ENCODE peak calls at places on chromosomes 3 and 15, in ten cellular contexts. C is IMR-90; B is uterus; N is OCI-LY7; X is neuronal stem cell; Z is CD4-positive, alpha-beta memory T cell; D is astrocyte; W is psoas muscle; J is DND-41; M is fibroblast of lung. G is an unnamed sample.

GRCh38 chr3:70849911-70850699 is 537.7 kb upstream of the MDFIC2 start:
- DNase-seq in C (peak; percentile 93), B (peak; percentile 44), N (no peak), X (no peak), Z (no peak), D (peak; percentile 87), W (no peak), J (no peak), M (peak; percentile 92), G (no peak)

GRCh38 chr15:79025201-79025600 is 65.4 kb downstream of the RASGRF1 start:
- DNase-seq in C (no peak), B (no peak), N (peak; percentile 76), X (no peak), Z (no peak), D (no peak), W (no peak), J (peak; percentile 48), M (no peak), G (no peak)

GRCh38 chr3:114745322-114746240 is 401.5 kb downstream of the ZBTB20 start:
- DNase-seq in C (peak; percentile 66), B (peak; percentile 31), N (no peak), X (no peak), Z (no peak), D (peak; percentile 77), W (no peak), J (no peak), M (peak; percentile 82), G (no peak)

GRCh38 chr3:127692501-127693335 is 20.0 kb downstream of the ABTB1 start:
- DNase-seq in C (no peak), B (no peak), N (no peak), X (no peak), Z (no peak), D (no peak), W (peak; percentile 4), J (no peak), M (no peak), G (no peak)

GRCh38 chr15:58999694-59000093 is 12.2 kb downstream of the RNF111 start:
- DNase-seq in C (no peak), B (no peak), N (no peak), X (no peak), Z (no peak), D (no peak), W (no peak), J (no peak), M (no peak), G (no peak)

GRCh38 chr15:80856809-80857377 is 77.7 kb downstream of the CEMIP start:
- DNase-seq in C (no peak), B (peak; percentile 43), N (no peak), X (no peak), Z (no peak), D (no peak), W (peak; percentile 54), J (no peak), M (peak; percentile 47), G (no peak)

GRCh38 chr3:12931273-12931905 is 90.0 kb upstream of the RPL32 start:
- DNase-seq in C (no peak), B (no peak), N (no peak), X (no peak), Z (no peak), D (no peak), W (peak; percentile 41), J (no peak), M (no peak), G (no peak)

GRCh38 chr3:98657429-98657828 is 64.0 kb upstream of the CPOX start:
- DNase-seq in C (no peak), B (no peak), N (no peak), X (peak; percentile 9), Z (peak; percentile 17), D (no peak), W (no peak), J (no peak), M (peak; percentile 1), G (peak; percentile 33)

GRCh38 chr3:153305189-153305588 is 143.2 kb downstream of the RAP2B start:
- DNase-seq in C (no peak), B (peak; percentile 63), N (no peak), X (no peak), Z (no peak), D (no peak), W (no peak), J (no peak), M (no peak), G (no peak)
- H3K27ac ChIP-seq in C (no peak overlapping the region), B (peak overlapping the region; percentile 47), N (no peak overlapping the region), X (no peak overlapping the region), Z (no peak overlapping the region), D (no peak overlapping the region), W (no peak overlapping the region), J (no peak overlapping the region), M (no peak overlapping the region), G (no peak overlapping the region)

DNA sequence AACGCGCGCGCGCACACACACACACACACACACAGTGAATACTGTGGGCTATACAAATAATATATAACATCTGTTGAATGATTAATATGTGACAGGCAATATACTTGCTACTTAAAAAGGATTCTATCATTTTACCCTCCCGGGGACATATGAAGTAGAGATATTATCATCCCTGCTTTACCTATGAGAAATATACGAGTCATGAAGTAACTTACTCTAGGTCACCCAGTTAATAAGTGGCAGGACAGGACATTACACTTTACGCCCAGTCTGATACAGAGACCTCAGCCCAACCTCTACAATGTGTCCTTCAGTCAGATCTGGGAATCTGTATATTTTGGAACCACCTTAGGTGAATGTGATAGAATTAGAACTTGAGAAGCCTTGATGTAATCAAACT is 55.4 kb downstream of the CCDC54 start:
- DNase-seq in C (no peak), B (no peak), N (no peak), X (no peak), Z (no peak), D (no peak), W (no peak), J (no peak), M (no peak), G (no peak)
- H3K4me3 ChIP-seq in C (no peak overlapping the region), B (no peak overlapping the region), N (no peak overlapping the region), X (no peak overlapping the region), Z (no peak overlapping the region), D (peak overlapping the region; percentile 71), W (peak overlapping the region; percentile 92), J (no peak overlapping the region), M (peak overlapping the region; percentile 84), G (no peak overlapping the region)

GRCh38 chr3:172151610-172152293 is 112.4 kb downstream of the FNDC3B start:
- DNase-seq in C (no peak), B (no peak), N (no peak), X (no peak), Z (no peak), D (no peak), W (no peak), J (no peak), M (no peak), G (no peak)

GRCh38 chr3:172148702-172149565 is 109.6 kb downstream of the FNDC3B start:
- DNase-seq in C (no peak), B (no peak), N (no peak), X (no peak), Z (no peak), D (no peak), W (no peak), J (no peak), M (no peak), G (no peak)

GRCh38 chr3:172150896-172151295 is 111.5 kb downstream of the FNDC3B start:
- DNase-seq in C (no peak), B (no peak), N (no peak), X (no peak), Z (no peak), D (no peak), W (no peak), J (no peak), M (no peak), G (no peak)

GRCh38 chr3:172148269-172148668 is 108.9 kb downstream of the FNDC3B start:
- DNase-seq in C (peak; percentile 49), B (no peak), N (no peak), X (no peak), Z (no peak), D (peak; percentile 42), W (no peak), J (no peak), M (peak; percentile 56), G (no peak)

GRCh38 chr3:172150268-172150667 is 110.9 kb downstream of the FNDC3B start:
- DNase-seq in C (no peak), B (no peak), N (no peak), X (no peak), Z (no peak), D (no peak), W (no peak), J (no peak), M (no peak), G (no peak)
- H3K4me1 ChIP-seq in C (peaks cover 17% of the 10 kb centered on the region), B (peaks cover 6% of the 10 kb centered on the region), N (peaks cover 30% of the 10 kb centered on the region), X (peaks cover 29% of the 10 kb centered on the region), Z (peaks cover 11% of the 10 kb centered on the region), D (peaks cover 54% of the 10 kb centered on the region), W (peaks cover 68% of the 10 kb centered on the region), J (no peaks in the 10 kb centered on the region), M (peaks cover 19% of the 10 kb centered on the region), G (peaks cover 13% of the 10 kb centered on the region)

GRCh38 chr3:58000306-58000705 is 7.9 kb upstream of the FLNB start:
- DNase-seq in C (no peak), B (no peak), N (no peak), X (no peak), Z (no peak), D (no peak), W (no peak), J (no peak), M (no peak), G (no peak)

GRCh38 chr3:58001979-58002378 is 6.2 kb upstream of the FLNB start:
- DNase-seq in C (no peak), B (no peak), N (no peak), X (no peak), Z (no peak), D (no peak), W (no peak), J (no peak), M (no peak), G (no peak)

GRCh38 chr3:57999423-58000115 is 8.7 kb upstream of the FLNB start:
- DNase-seq in C (no peak), B (no peak), N (no peak), X (no peak), Z (no peak), D (peak; percentile 64), W (no peak), J (no peak), M (peak; percentile 74), G (no peak)

GRCh38 chr3:58003093-58003492 is 5.1 kb upstream of the FLNB start:
- DNase-seq in C (no peak), B (no peak), N (no peak), X (no peak), Z (no peak), D (no peak), W (no peak), J (no peak), M (no peak), G (no peak)

DNA sequence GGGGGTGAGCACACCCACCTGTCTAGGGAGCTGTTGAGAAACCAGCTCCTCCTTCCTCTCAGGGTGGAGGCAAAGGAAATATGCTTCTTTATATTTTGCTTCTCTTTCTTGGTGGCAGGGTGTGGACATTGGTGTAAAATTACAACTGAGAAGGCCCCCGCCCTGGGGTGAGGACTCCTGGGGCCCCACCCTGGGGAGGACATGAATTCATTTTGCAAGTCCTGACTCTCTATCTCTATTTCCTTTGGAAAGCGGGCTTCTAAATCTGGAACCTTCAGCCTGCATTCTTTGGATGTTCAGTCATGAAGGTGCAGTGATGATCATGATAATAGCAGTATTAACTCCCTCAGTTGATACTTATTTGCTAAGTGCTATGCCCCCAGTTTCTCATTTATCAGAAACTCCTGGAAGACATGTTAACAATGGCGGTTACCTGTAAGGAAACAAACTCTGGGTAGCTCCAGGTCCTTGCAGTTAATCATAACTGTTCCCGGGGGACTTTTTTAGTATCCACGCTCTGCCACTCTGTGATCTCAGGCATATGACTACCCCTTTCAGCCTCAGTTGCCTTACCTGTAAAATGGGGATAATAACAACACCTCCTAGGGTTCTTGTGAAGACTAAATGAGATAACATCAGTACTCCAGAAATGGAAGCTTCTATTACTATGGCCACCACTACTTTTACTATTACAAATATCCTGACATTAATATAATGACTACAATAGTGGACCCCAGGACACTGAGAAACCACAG is 7.3 kb upstream of the FLNB start:
- DNase-seq in C (no peak), B (no peak), N (no peak), X (no peak), Z (no peak), D (no peak), W (no peak), J (no peak), M (no peak), G (no peak)
- H3K27ac ChIP-seq in C (no peak overlapping the region), B (no peak overlapping the region), N (no peak overlapping the region), X (no peak overlapping the region), Z (no peak overlapping the region), D (no peak overlapping the region), W (no peak overlapping the region), J (no peak overlapping the region), M (no peak overlapping the region), G (no peak overlapping the region)

G was measured in CD8-positive, alpha-beta T cell.